ENCODE peak calls at places on chromosomes 13 and 19, in six cellular contexts. H, N, K, Z, Y and M are unnamed samples.

GRCh38 chr19:35144600-35145436 is 1.8 kb downstream of the FXYD7 start:
- DNase-seq in Z (no peak), H (peak; percentile 89), K (no peak), Y (no peak), N (peak; percentile 92), M (peak; percentile 98)

GRCh38 chr19:3335431-3336350 is 30.7 kb upstream of the NFIC start:
- DNase-seq in Y (no peak), K (no peak), N (no peak), H (no peak), Z (no peak), M (no peak)

GRCh38 chr13:76667551-76667950 is 218.7 kb downstream of the KCTD12 start:
- DNase-seq in K (no peak), Y (peak; percentile 4), H (no peak), N (peak; percentile 13), Z (no peak), M (no peak)

GRCh38 chr19:44903602-44904425 is 1.8 kb upstream of the APOE start:
- DNase-seq in K (no peak), N (peak; percentile 84), Y (peak; percentile 88), Z (no peak), H (peak; percentile 73), M (peak; percentile 80)

GRCh38 chr19:14758816-14759215 is 19.5 kb downstream of the ADGRE2 start:
- DNase-seq in H (no peak), K (no peak), Y (no peak), Z (no peak), N (no peak), M (peak; percentile 89)

GRCh38 chr19:32178401-32178800 is 167.0 kb upstream of the ZNF507 start:
- DNase-seq in Y (no peak), K (no peak), N (no peak), Z (no peak), H (no peak), M (no peak)

GRCh38 chr19:28199323-28199722 is 1013.6 kb downstream of the UQCRFS1 start:
- DNase-seq in K (no peak), H (no peak), Z (no peak), Y (no peak), N (no peak), M (no peak)

GRCh38 chr13:79681069-79681468 is 200.1 kb downstream of the NDFIP2 start:
- DNase-seq in Y (no peak), K (no peak), H (no peak), Z (no peak), N (no peak), M (peak; percentile 10)

GRCh38 chr13:102147353-102147752 is 254.5 kb downstream of the FGF14 start:
- DNase-seq in H (no peak), K (no peak), Y (no peak), Z (no peak), N (no peak), M (no peak)

GRCh38 chr19:36183455-36183741 is 31.1 kb downstream of the ZNF565 start:
- DNase-seq in Y (no peak), N (no peak), Z (no peak), K (no peak), H (no peak), M (no peak)

DNA sequence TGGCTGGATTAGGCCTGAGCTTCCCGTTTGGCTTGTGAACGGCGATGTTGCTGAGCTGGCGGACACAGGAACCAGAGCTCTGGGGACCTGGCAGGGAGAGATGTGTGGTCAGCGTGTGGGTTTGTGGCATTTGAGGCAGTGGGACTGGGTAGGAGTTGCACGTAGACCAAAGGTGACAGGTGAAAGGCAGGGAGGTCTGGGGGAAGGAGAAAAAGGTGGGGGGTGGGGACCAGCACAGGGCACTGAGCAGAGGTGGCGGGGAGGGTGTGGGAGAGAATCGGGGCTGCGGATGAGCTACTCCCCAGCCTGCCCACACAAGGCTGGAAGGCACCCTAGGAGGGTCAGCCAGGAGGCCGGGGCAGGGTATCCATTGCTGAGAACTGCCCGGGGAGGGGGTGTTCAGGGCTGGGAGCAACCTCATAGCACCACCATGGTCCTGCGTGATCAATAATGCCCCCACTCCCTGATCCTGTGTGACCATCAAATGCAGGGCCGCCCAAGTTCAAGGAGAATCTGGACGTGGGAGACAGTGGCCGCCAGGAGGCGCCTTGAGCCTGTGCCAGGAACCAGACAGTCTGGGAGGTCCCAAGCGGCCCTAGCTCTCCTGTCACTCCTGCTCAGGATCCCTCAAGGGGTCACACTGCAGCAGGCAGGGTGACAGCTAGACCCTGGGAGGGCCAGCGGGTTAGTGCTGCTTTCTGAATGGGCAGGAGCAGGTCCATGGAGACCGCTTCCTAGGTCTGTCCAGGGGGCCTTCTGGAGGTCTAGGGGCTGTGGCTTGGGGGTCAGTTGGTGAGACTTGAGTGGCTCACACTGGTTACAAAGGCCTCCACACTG is 12.8 kb upstream of the SELENOW start:
- DNase-seq in Z (no peak), N (peak; percentile 74), K (no peak), H (peak; percentile 68), Y (peak; percentile 77), M (peak; percentile 92)
- TF ChIP-seq REST in Z (no peak), N (no peak), K (no peak), H (no peak), Y (no peak), M (no peak)

DNA sequence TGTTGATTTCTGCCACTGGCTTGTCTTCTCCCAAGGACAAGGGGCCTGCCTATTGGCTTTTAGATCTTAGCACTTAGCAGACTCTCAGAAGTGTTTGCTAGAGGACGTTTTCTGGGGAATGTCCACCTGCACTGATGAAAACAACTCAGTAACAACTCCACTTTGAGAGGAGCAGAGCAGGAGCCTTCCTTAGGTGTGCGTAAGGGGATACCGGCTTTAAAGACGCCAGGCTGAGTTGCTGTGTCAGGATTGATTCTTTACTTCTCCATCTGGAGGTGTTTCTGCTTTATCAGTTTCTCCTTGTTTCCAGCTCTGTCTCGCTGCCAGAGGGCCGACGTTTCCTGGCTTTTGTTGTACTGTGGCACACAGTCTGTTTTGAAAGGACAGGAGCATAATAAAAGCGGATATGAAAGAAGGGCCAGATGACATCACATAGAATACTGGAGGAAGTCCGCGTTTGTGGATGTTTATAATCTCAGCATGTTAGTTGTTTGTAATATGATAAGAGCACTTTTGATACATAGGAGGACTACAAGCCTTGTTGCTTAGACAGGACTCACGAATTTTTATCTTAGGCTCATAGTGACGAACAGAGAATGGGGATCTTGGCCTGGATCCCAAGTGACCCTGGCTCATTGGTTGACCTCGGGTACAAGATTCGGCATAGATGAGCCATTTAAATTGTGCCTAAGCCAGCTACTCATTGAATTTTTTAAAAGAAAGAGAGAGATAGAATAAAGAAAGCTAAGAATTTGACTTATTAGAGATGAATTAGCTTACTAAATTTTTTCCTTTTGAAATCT is 34.6 kb downstream of the COL4A2 start:
- DNase-seq in Y (peak; percentile 55), N (no peak), H (no peak), Z (no peak), K (no peak), M (no peak)
- H3K4me2 ChIP-seq in Y (no peak overlapping the region), N (no peak overlapping the region), H (no peak overlapping the region), Z (peak overlapping the region; percentile 47), K (no peak overlapping the region), M (no peak overlapping the region)

DNA sequence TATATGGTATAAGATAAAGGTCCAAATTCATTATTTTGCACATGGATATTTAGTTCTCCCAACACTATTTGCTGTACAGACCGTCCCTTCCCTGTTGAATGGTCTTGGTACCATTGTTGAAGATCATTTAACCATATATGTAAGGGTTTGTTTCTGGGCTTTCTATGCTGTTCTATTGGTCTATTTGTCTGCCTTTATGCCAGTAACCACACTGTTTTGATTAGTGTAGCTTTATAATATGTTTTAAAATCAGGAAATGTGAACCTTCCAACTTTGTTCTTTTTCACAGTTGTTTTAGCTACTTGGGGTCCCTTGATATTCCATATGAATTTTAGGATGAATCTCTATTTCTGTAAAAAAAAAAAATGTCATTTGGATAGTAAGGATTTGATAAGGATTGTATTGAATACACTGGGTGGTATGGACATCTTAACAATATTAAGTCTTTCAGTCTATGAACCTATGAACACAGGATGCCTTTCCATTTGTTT is 16.9 kb downstream of the IFT88 start:
- DNase-seq in Y (no peak), Z (no peak), H (no peak), K (no peak), N (no peak), M (no peak)
- H3K4me3 ChIP-seq in Y (no peak overlapping the region), Z (no peak overlapping the region), H (no peak overlapping the region), K (no peak overlapping the region), N (no peak overlapping the region), M (no peak overlapping the region)

GRCh38 chr19:49065905-49066512 is 1.4 kb upstream of the NTF4 start:
- DNase-seq in N (no peak), K (no peak), Z (no peak), Y (peak; percentile 33), H (no peak), M (peak; percentile 53)
- TF ChIP-seq REST in N (no peak), K (no peak), Z (no peak), Y (no peak), H (no peak), M (no peak)

GRCh38 chr19:46977548-46977947 is 42.1 kb upstream of the NPAS1 start:
- DNase-seq in Y (peak; percentile 64), K (no peak), H (no peak), Z (no peak), N (no peak), M (no peak)
- H3K4me2 ChIP-seq in Y (peak overlapping the region; percentile 69), K (no peak overlapping the region), H (no peak overlapping the region), Z (no peak overlapping the region), N (no peak overlapping the region), M (no peak overlapping the region)

DNA sequence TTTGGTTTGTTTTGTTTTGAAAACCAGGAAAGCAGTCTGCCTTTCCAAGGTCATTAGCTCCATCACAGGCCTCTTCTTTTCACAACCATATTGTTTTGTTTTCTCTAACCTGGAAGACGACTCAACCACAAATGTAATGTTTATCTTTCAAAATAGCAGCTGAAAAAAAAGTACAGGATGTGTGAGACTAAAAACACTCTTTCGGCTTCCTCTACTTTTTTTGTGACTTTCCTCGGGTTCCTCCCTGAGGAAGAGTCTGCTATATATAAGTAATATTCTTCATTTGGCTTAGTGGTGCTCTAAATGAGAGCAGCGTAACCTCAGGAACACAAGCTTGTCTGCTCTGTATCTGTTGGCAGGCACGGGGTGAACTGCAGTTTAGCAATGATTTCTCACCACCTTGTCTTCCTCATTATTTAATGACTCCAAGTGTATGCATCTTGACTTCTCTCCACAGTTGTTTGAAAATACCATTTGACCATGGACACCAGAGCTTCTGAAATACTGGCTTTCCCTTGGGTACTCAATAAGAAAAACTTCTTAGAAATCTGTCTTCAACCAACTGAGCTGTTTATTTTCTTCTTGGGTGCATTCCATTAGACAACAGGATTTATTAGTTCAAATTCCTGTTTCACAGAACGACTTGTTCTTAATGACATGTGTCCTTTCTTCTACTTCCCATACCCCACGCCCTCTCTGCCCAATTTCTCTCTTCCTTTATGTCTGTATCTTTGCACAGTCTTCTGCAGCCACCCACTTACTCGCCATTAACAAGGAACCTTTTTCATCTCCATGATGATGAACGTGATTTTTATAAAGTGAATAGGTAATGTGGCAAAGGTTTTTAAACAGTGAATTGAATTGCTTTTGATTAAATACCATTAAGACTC is 11.5 kb upstream of the ITM2B start:
- DNase-seq in K (no peak), H (no peak), Y (no peak), N (no peak), Z (no peak), M (no peak)
- H3K4me3 ChIP-seq in K (no peak overlapping the region), H (no peak overlapping the region), Y (no peak overlapping the region), N (no peak overlapping the region), Z (no peak overlapping the region), M (no peak overlapping the region)